ENCODE peak calls at places on chromosomes 2 and 18, in seven cellular contexts. One of them, this sample, is unnamed.
A peak's percentile ranks its signal among the peaks of the same experiment; 100 is the strongest.

GRCh38 chr2:128619471-128620325 is 301.0 kb upstream of the HS6ST1 start:
- DNase-seq in heart left ventricle: no peak
- DNase-seq in psoas muscle: peak; percentile 43
- DNase-seq in Panc1: no peak
- DNase-seq in sigmoid colon: no peak
- DNase-seq in K562: no peak
- DNase-seq in stomach: no peak
- DNase-seq in this sample: no peak

GRCh38 chr2:14621114-14621513 is 11.4 kb upstream of the LRATD1 start:
- DNase-seq in heart left ventricle: no peak
- DNase-seq in psoas muscle: no peak
- DNase-seq in Panc1: no peak
- DNase-seq in sigmoid colon: no peak
- DNase-seq in K562: no peak
- DNase-seq in stomach: no peak
- DNase-seq in this sample: no peak

GRCh38 chr2:171798156-171798815 is 95.8 kb downstream of the SLC25A12 start:
- DNase-seq in heart left ventricle: no peak
- DNase-seq in psoas muscle: no peak
- DNase-seq in Panc1: peak; percentile 27
- DNase-seq in sigmoid colon: no peak
- DNase-seq in K562: no peak
- DNase-seq in stomach: no peak
- DNase-seq in this sample: no peak

GRCh38 chr2:197102202-197102601 is 175.7 kb upstream of the PGAP1 start:
- DNase-seq in heart left ventricle: no peak
- DNase-seq in psoas muscle: no peak
- DNase-seq in Panc1: no peak
- DNase-seq in sigmoid colon: no peak
- DNase-seq in K562: no peak
- DNase-seq in stomach: no peak
- DNase-seq in this sample: no peak

GRCh38 chr2:28661589-28662001 is 90.0 kb upstream of the PPP1CB start:
- DNase-seq in heart left ventricle: peak; percentile 74
- DNase-seq in psoas muscle: peak; percentile 73
- DNase-seq in Panc1: no peak
- DNase-seq in sigmoid colon: peak; percentile 95
- DNase-seq in K562: no peak
- DNase-seq in stomach: peak; percentile 80
- DNase-seq in this sample: peak; percentile 77

GRCh38 chr2:200239216-200239615 is 67.3 kb upstream of the SPATS2L start:
- DNase-seq in heart left ventricle: no peak
- DNase-seq in psoas muscle: no peak
- DNase-seq in Panc1: no peak
- DNase-seq in sigmoid colon: no peak
- DNase-seq in K562: no peak
- DNase-seq in stomach: no peak
- DNase-seq in this sample: no peak

GRCh38 chr2:172877826-172878225 is 142.2 kb downstream of the RAPGEF4 start:
- DNase-seq in heart left ventricle: no peak
- DNase-seq in psoas muscle: no peak
- DNase-seq in Panc1: no peak
- DNase-seq in sigmoid colon: no peak
- DNase-seq in K562: no peak
- DNase-seq in stomach: no peak
- DNase-seq in this sample: no peak

GRCh38 chr2:231965118-231965517 is 3.6 kb downstream of the DIS3L2 start:
- DNase-seq in heart left ventricle: no peak
- DNase-seq in psoas muscle: no peak
- DNase-seq in Panc1: no peak
- DNase-seq in sigmoid colon: no peak
- DNase-seq in K562: no peak
- DNase-seq in stomach: no peak
- DNase-seq in this sample: no peak

GRCh38 chr18:28175047-28175929 is 1.6 kb downstream of the CDH2 start:
- DNase-seq in heart left ventricle: peak; percentile 62
- DNase-seq in psoas muscle: no peak
- DNase-seq in Panc1: no peak
- DNase-seq in sigmoid colon: peak; percentile 60
- DNase-seq in K562: no peak
- DNase-seq in stomach: peak; percentile 36
- DNase-seq in this sample: no peak

GRCh38 chr18:22485808-22486244 is 68.1 kb upstream of the CTAGE1 start:
- DNase-seq in heart left ventricle: no peak
- DNase-seq in psoas muscle: no peak
- DNase-seq in Panc1: no peak
- DNase-seq in sigmoid colon: no peak
- DNase-seq in K562: no peak
- DNase-seq in stomach: no peak
- DNase-seq in this sample: no peak

GRCh38 chr2:112449854-112450253 is 16.4 kb upstream of the RGPD8 start:
- DNase-seq in heart left ventricle: no peak
- DNase-seq in psoas muscle: no peak
- DNase-seq in Panc1: no peak
- DNase-seq in sigmoid colon: no peak
- DNase-seq in K562: no peak
- DNase-seq in stomach: no peak
- DNase-seq in this sample: no peak

GRCh38 chr2:16118611-16119590 is 178.6 kb downstream of the MYCN start:
- DNase-seq in heart left ventricle: no peak
- DNase-seq in psoas muscle: no peak
- DNase-seq in Panc1: no peak
- DNase-seq in sigmoid colon: no peak
- DNase-seq in K562: no peak
- DNase-seq in stomach: no peak
- DNase-seq in this sample: no peak
- H3K9me3 ChIP-seq in heart left ventricle: no peaks in the 10 kb centered on the region
- H3K9me3 ChIP-seq in psoas muscle: no peaks in the 10 kb centered on the region
- H3K9me3 ChIP-seq in Panc1: no peaks in the 10 kb centered on the region
- H3K9me3 ChIP-seq in sigmoid colon: no peaks in the 10 kb centered on the region
- H3K9me3 ChIP-seq in K562: no peaks in the 10 kb centered on the region
- H3K9me3 ChIP-seq in stomach: no peaks in the 10 kb centered on the region
- H3K9me3 ChIP-seq in this sample: no peaks in the 10 kb centered on the region

GRCh38 chr2:55115795-55116597 is 65.7 kb upstream of the RTN4 start:
- DNase-seq in heart left ventricle: no peak
- DNase-seq in psoas muscle: no peak
- DNase-seq in Panc1: no peak
- DNase-seq in sigmoid colon: no peak
- DNase-seq in K562: no peak
- DNase-seq in stomach: no peak
- DNase-seq in this sample: no peak
- TF ChIP-seq CTCF in heart left ventricle: no peak
- TF ChIP-seq CTCF in psoas muscle: no peak
- TF ChIP-seq CTCF in Panc1: no peak
- TF ChIP-seq CTCF in sigmoid colon: no peak
- TF ChIP-seq CTCF in K562: no peak
- TF ChIP-seq CTCF in stomach: no peak
- TF ChIP-seq CTCF in this sample: no peak

DNA sequence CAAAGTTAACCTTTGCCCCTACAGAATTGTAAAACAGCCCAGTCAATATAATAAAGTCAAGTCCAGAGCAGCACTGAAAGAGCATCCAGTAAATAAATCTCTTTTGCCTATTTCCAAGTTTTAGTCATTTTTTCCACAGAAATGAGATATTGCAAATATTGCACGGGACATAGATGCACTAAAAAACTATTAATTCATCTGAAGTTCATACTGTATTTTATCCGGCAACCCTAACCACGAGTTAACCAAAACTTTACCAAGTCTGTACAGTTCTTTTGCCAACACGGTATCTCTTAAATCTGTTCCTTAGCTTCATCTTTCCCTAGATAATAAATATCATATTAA is 484 bp upstream of the ASNSD1 start:
- DNase-seq in heart left ventricle: no peak
- DNase-seq in psoas muscle: no peak
- DNase-seq in Panc1: no peak
- DNase-seq in sigmoid colon: no peak
- DNase-seq in K562: no peak
- DNase-seq in stomach: no peak
- DNase-seq in this sample: no peak
- H3K4me3 ChIP-seq in heart left ventricle: no peak overlapping the region
- H3K4me3 ChIP-seq in psoas muscle: peak overlapping the region; percentile 88
- H3K4me3 ChIP-seq in Panc1: no peak overlapping the region
- H3K4me3 ChIP-seq in sigmoid colon: no peak overlapping the region
- H3K4me3 ChIP-seq in K562: no peak overlapping the region
- H3K4me3 ChIP-seq in stomach: no peak overlapping the region
- H3K4me3 ChIP-seq in this sample: no peak overlapping the region

DNA sequence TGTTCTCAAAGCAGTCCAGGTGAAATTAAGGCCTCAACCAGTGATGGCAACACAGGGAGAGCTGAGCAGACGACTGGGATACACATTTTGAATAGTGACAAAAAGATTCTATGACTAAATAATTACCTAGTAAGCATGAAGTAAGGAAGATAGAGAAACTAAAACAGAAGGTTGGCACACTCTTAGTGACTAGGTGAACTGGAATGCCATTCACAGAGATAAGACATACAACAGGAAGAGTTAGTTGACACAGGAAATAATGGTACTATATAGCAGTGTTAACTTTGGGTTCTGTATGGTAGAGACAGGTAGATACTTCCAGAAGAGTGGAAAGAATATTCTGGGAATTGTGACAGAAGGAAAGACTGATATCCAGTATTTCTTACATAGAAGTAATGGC is 181.8 kb upstream of the NT5C1B start:
- DNase-seq in heart left ventricle: no peak
- DNase-seq in psoas muscle: no peak
- DNase-seq in Panc1: no peak
- DNase-seq in sigmoid colon: no peak
- DNase-seq in K562: no peak
- DNase-seq in stomach: no peak
- DNase-seq in this sample: no peak
- H3K9me3 ChIP-seq in heart left ventricle: peaks cover 18% of the 10 kb centered on the region
- H3K9me3 ChIP-seq in psoas muscle: peaks cover 11% of the 10 kb centered on the region
- H3K9me3 ChIP-seq in Panc1: no peaks in the 10 kb centered on the region
- H3K9me3 ChIP-seq in sigmoid colon: no peaks in the 10 kb centered on the region
- H3K9me3 ChIP-seq in K562: no peaks in the 10 kb centered on the region
- H3K9me3 ChIP-seq in stomach: no peaks in the 10 kb centered on the region
- H3K9me3 ChIP-seq in this sample: peaks cover 3% of the 10 kb centered on the region

GRCh38 chr2:63866009-63866709 is 24.5 kb downstream of the UGP2 start:
- DNase-seq in heart left ventricle: no peak
- DNase-seq in psoas muscle: no peak
- DNase-seq in Panc1: no peak
- DNase-seq in sigmoid colon: no peak
- DNase-seq in K562: no peak
- DNase-seq in stomach: no peak
- DNase-seq in this sample: no peak
- TF ChIP-seq CTCF in heart left ventricle: no peak
- TF ChIP-seq CTCF in psoas muscle: no peak
- TF ChIP-seq CTCF in Panc1: no peak
- TF ChIP-seq CTCF in sigmoid colon: no peak
- TF ChIP-seq CTCF in K562: no peak
- TF ChIP-seq CTCF in stomach: no peak
- TF ChIP-seq CTCF in this sample: no peak

GRCh38 chr2:157628282-157628531 is 457 bp downstream of the ACVR1C start:
- DNase-seq in heart left ventricle: no peak
- DNase-seq in psoas muscle: no peak
- DNase-seq in Panc1: no peak
- DNase-seq in sigmoid colon: no peak
- DNase-seq in K562: no peak
- DNase-seq in stomach: no peak
- DNase-seq in this sample: no peak
- H3K4me3 ChIP-seq in heart left ventricle: peak overlapping the region; percentile 55
- H3K4me3 ChIP-seq in psoas muscle: peak overlapping the region; percentile 77
- H3K4me3 ChIP-seq in Panc1: peak overlapping the region; percentile 36
- H3K4me3 ChIP-seq in sigmoid colon: peak overlapping the region; percentile 61
- H3K4me3 ChIP-seq in K562: peak overlapping the region; percentile 48
- H3K4me3 ChIP-seq in stomach: peak overlapping the region; percentile 70
- H3K4me3 ChIP-seq in this sample: peak overlapping the region; percentile 38

GRCh38 chr2:89844221-89844943 is 1152.9 kb downstream of the RPIA start:
- DNase-seq in heart left ventricle: no peak
- DNase-seq in psoas muscle: peak; percentile 48
- DNase-seq in Panc1: no peak
- DNase-seq in sigmoid colon: no peak
- DNase-seq in K562: no peak
- DNase-seq in stomach: no peak
- DNase-seq in this sample: no peak
- H3K9me3 ChIP-seq in heart left ventricle: no peaks in the 10 kb centered on the region
- H3K9me3 ChIP-seq in psoas muscle: no peaks in the 10 kb centered on the region
- H3K9me3 ChIP-seq in Panc1: no peaks in the 10 kb centered on the region
- H3K9me3 ChIP-seq in sigmoid colon: no peaks in the 10 kb centered on the region
- H3K9me3 ChIP-seq in K562: no peaks in the 10 kb centered on the region
- H3K9me3 ChIP-seq in stomach: peaks cover 13% of the 10 kb centered on the region
- H3K9me3 ChIP-seq in this sample: peaks cover 11% of the 10 kb centered on the region

DNA sequence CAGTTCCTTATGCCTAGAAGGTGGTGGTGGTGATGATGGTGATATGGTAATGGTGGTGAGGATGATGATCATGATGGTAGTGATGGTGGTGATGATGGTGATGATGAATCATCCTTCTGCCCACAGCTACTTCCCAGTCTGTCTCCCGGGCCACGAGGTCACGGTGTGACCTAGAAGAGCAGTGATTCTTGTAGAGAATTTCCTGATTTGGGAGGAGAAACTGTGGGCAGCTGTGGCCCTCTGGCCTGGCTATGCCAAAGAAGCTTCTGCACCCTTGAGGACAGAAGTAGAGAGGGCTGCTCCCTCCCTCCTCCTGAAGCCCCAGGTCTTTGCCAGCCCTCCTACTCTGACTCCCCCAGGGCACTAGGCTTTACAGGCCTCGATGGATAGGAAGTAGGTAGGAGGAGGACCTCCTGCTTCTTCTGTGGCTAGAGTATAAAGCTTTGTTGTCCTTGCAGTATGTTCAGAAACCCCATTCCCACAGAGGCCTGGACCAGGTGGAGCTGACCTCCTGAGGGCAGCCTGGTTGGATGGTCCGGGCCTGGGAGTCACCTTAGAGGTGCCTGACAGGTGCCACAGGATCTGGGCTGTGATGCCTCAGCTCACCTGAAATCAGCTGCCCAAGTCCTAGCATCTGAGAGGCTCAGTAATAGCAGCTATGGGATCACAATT is 57.9 kb upstream of the EPAS1 start:
- DNase-seq in heart left ventricle: no peak
- DNase-seq in psoas muscle: no peak
- DNase-seq in Panc1: no peak
- DNase-seq in sigmoid colon: no peak
- DNase-seq in K562: no peak
- DNase-seq in stomach: no peak
- DNase-seq in this sample: no peak
- TF ChIP-seq CTCF in heart left ventricle: no peak
- TF ChIP-seq CTCF in psoas muscle: no peak
- TF ChIP-seq CTCF in Panc1: no peak
- TF ChIP-seq CTCF in sigmoid colon: no peak
- TF ChIP-seq CTCF in K562: no peak
- TF ChIP-seq CTCF in stomach: no peak
- TF ChIP-seq CTCF in this sample: no peak

DNA sequence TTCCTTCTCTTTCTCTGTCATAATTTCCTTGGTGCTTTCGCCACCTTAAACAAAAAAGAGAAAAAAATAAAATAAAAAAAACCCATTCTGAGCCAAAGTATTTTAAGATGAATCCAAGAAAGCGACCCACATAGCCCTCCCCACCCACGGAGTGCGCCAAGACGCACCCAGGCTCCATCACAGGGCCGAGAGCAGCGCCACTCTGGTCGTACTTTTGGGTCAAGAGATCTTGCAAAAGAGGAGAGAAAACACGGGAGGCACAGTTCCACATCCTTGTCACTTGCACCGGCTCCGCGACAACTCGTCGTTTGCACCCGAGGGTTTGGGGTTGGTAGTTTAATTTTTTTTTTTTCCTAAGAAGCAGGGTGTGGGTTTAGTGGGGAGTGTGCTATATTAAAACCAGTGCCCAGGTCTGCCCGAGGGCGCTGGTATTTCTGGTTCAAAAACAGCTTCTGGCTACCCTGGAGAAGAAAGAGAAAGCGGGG is 1.7 kb upstream of the SP9 start:
- DNase-seq in heart left ventricle: no peak
- DNase-seq in psoas muscle: no peak
- DNase-seq in Panc1: no peak
- DNase-seq in sigmoid colon: no peak
- DNase-seq in K562: no peak
- DNase-seq in stomach: no peak
- DNase-seq in this sample: no peak
- H3K4me3 ChIP-seq in heart left ventricle: no peak overlapping the region
- H3K4me3 ChIP-seq in psoas muscle: no peak overlapping the region
- H3K4me3 ChIP-seq in Panc1: peak overlapping the region; percentile 56
- H3K4me3 ChIP-seq in sigmoid colon: no peak overlapping the region
- H3K4me3 ChIP-seq in K562: no peak overlapping the region
- H3K4me3 ChIP-seq in stomach: peak overlapping the region; percentile 27
- H3K4me3 ChIP-seq in this sample: no peak overlapping the region

GRCh38 chr2:1227289-1227900 is 185.9 kb upstream of the TPO start:
- DNase-seq in heart left ventricle: peak; percentile 69
- DNase-seq in psoas muscle: peak; percentile 64
- DNase-seq in Panc1: no peak
- DNase-seq in sigmoid colon: no peak
- DNase-seq in K562: no peak
- DNase-seq in stomach: no peak
- DNase-seq in this sample: no peak
- H3K9me3 ChIP-seq in heart left ventricle: no peaks in the 10 kb centered on the region
- H3K9me3 ChIP-seq in psoas muscle: no peaks in the 10 kb centered on the region
- H3K9me3 ChIP-seq in Panc1: no peaks in the 10 kb centered on the region
- H3K9me3 ChIP-seq in sigmoid colon: no peaks in the 10 kb centered on the region
- H3K9me3 ChIP-seq in K562: no peaks in the 10 kb centered on the region
- H3K9me3 ChIP-seq in stomach: peaks cover 4% of the 10 kb centered on the region
- H3K9me3 ChIP-seq in this sample: no peaks in the 10 kb centered on the region